ENCODE peak calls at places on chromosomes 12 and 14, in eight cellular contexts. X is AG04450, J is astrocyte, S is GM10248, G is suprapubic skin, D is amniotic stem cell, Q is C1 segment of cervical spinal cord, K is ovary. V is an unnamed sample.

GRCh38 chr14:105337966-105338365 is 23.4 kb downstream of the PACS2 start:
- DNase-seq in X (no peak), J (no peak), S (no peak), G (no peak), D (no peak), Q (peak), K (no peak), V (no peak)

GRCh38 chr12:30679250-30679649 is 16.4 kb downstream of the IPO8 start:
- DNase-seq in X (no peak), J (no peak), S (no peak), G (no peak), D (no peak), Q (no peak), K (no peak), V (no peak)

GRCh38 chr12:87660987-87661769 is 368.0 kb downstream of the C12orf50 start:
- DNase-seq in X (no peak), J (peak), S (no peak), G (no peak), D (no peak), Q (no peak), K (no peak), V (no peak)

GRCh38 chr14:36835145-36835544 is 173.5 kb downstream of the PAX9 start:
- DNase-seq in X (no peak), J (no peak), S (no peak), G (no peak), D (no peak), Q (no peak), K (no peak), V (no peak)

GRCh38 chr14:102831163-102831804 is 54.0 kb downstream of the TRAF3 start:
- DNase-seq in X (no peak), J (no peak), S (no peak), G (no peak), D (no peak), Q (peak), K (no peak), V (no peak)

GRCh38 chr12:68224613-68225285 is 861 bp downstream of the IL26 start:
- DNase-seq in X (no peak), J (peak), S (no peak), G (no peak), D (no peak), Q (no peak), K (no peak), V (no peak)

GRCh38 chr12:28777603-28778365 is 371.3 kb upstream of the FAR2 start:
- DNase-seq in X (no peak), J (no peak), S (no peak), G (no peak), D (no peak), Q (no peak), K (no peak), V (no peak)

GRCh38 chr12:105705765-105706164 is 375.3 kb downstream of the C12orf75 start:
- DNase-seq in X (peak), J (peak), S (no peak), G (no peak), D (peak), Q (peak), K (peak), V (no peak)

GRCh38 chr14:32560213-32560857 is 231.2 kb downstream of the AKAP6 start:
- DNase-seq in X (peak), J (peak), S (peak), G (no peak), D (peak), Q (peak), K (peak), V (no peak)

GRCh38 chr14:98249476-98249875 is 1022.5 kb downstream of the BCL11B start:
- DNase-seq in X (no peak), J (no peak), S (no peak), G (no peak), D (no peak), Q (no peak), K (no peak), V (no peak)

GRCh38 chr14:89246290-89246689 is 170.7 kb downstream of the FOXN3 start:
- DNase-seq in X (no peak), J (no peak), S (no peak), G (no peak), D (no peak), Q (no peak), K (no peak), V (no peak)

GRCh38 chr12:84561362-84561761 is 351.2 kb downstream of the SLC6A15 start:
- DNase-seq in X (no peak), J (no peak), S (no peak), G (no peak), D (no peak), Q (no peak), K (no peak), V (no peak)

V was measured in coronary artery.